ENCODE peak calls at places on chromosome 5, in seven cellular contexts. M is HepG2, G is astrocyte of the spinal cord, R is IMR-90, J is body of pancreas, W is fibroblast of the aortic adventitia, F is fibroblast of lung. B is an unnamed sample.
A peak's percentile ranks its signal among the peaks of the same experiment; 100 is the strongest.

GRCh38 chr5:151924564-151925395 is at the start of gene GLRA1:
- DNase-seq in M (peak; percentile 24), G (peak; percentile 56), R (peak; percentile 31), J (peak; percentile 27), W (peak; percentile 42), F (peak; percentile 51), B (peak; percentile 2)

GRCh38 chr5:96402500-96402899 is 30.5 kb downstream of the PCSK1 start:
- DNase-seq in M (no peak), G (no peak), R (no peak), J (no peak), W (no peak), F (no peak), B (no peak)

GRCh38 chr5:65867509-65868195 is 58.7 kb upstream of the ERBIN start:
- DNase-seq in M (peak; percentile 58), G (no peak), R (peak; percentile 14), J (no peak), W (peak; percentile 7), F (peak; percentile 54), B (no peak)

GRCh38 chr5:148792649-148793048 is 33.8 kb upstream of the ADRB2 start:
- DNase-seq in M (no peak), G (no peak), R (no peak), J (no peak), W (no peak), F (no peak), B (no peak)

GRCh38 chr5:7852542-7852941 is 1.6 kb upstream of the CFAP90 start:
- DNase-seq in M (no peak), G (peak; percentile 11), R (peak; percentile 20), J (no peak), W (peak; percentile 36), F (peak; percentile 28), B (no peak)

GRCh38 chr5:141786700-141787099 is 91.5 kb downstream of the PCDH1 start:
- DNase-seq in M (no peak), G (no peak), R (no peak), J (no peak), W (no peak), F (no peak), B (no peak)

GRCh38 chr5:74054139-74054538 is 428.1 kb downstream of the ARHGEF28 start:
- DNase-seq in M (no peak), G (no peak), R (no peak), J (no peak), W (no peak), F (no peak), B (no peak)

GRCh38 chr5:135091286-135091685 is 57.3 kb upstream of the PITX1 start:
- DNase-seq in M (no peak), G (no peak), R (no peak), J (no peak), W (no peak), F (no peak), B (no peak)

GRCh38 chr5:13354611-13355010 is 589.9 kb downstream of the DNAH5 start:
- DNase-seq in M (no peak), G (peak; percentile 85), R (no peak), J (no peak), W (peak; percentile 25), F (peak; percentile 80), B (no peak)

GRCh38 chr5:56429110-56429561 is 196.0 kb upstream of the ANKRD55 start:
- DNase-seq in M (peak; percentile 47), G (no peak), R (no peak), J (peak; percentile 35), W (no peak), F (no peak), B (no peak)

GRCh38 chr5:55575815-55576583 is 41.2 kb upstream of the PLPP1 start:
- DNase-seq in M (peak; percentile 81), G (peak; percentile 48), R (peak; percentile 60), J (no peak), W (peak; percentile 92), F (peak; percentile 80), B (no peak)

GRCh38 chr5:146794326-146795029 is 84.1 kb downstream of the PPP2R2B start:
- DNase-seq in M (no peak), G (peak; percentile 22), R (no peak), J (no peak), W (no peak), F (peak; percentile 54), B (no peak)

GRCh38 chr5:69078921-69079537 is 14.8 kb upstream of the SLC30A5 start:
- DNase-seq in M (peak; percentile 24), G (no peak), R (no peak), J (peak; percentile 27), W (no peak), F (no peak), B (no peak)

GRCh38 chr5:123916331-123917121 is 404.5 kb downstream of the CSNK1G3 start:
- DNase-seq in M (no peak), G (peak; percentile 86), R (peak; percentile 65), J (no peak), W (peak; percentile 30), F (peak; percentile 95), B (peak; percentile 58)

GRCh38 chr5:56465757-56466127 is 232.6 kb upstream of the ANKRD55 start:
- DNase-seq in M (peak; percentile 36), G (no peak), R (peak; percentile 41), J (no peak), W (no peak), F (no peak), B (no peak)

GRCh38 chr5:179530069-179530998 is 20.0 kb upstream of the RUFY1 start:
- DNase-seq in M (no peak), G (no peak), R (no peak), J (peak; percentile 59), W (no peak), F (peak; percentile 27), B (no peak)

GRCh38 chr5:77491783-77492652 is at the start of gene WDR41:
- DNase-seq in M (peak; percentile 72), G (peak; percentile 96), R (peak; percentile 97), J (peak; percentile 92), W (peak; percentile 96), F (peak; percentile 96), B (peak; percentile 90)

GRCh38 chr5:172920447-172920849 is 38.8 kb upstream of the RPL26L1 start:
- DNase-seq in M (no peak), G (peak; percentile 100), R (peak; percentile 100), J (no peak), W (peak; percentile 97), F (peak; percentile 99), B (peak; percentile 96)

DNA sequence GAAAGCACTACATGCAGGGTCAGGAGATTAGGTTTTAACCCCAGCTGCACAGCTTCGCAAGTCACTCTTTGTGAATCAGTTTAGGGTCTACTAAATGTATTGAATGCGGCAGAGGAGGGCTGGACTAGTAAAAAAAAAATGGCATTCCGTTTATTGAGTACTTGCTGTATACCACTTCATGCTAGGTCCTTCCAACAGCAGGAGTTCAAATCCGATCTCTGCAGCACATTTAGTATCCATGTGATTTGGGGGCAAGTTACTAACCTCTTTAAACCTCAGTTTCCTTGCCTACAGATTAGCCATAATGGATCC is 204.4 kb downstream of the SNCAIP start:
- DNase-seq in M (no peak), G (no peak), R (no peak), J (no peak), W (no peak), F (no peak), B (no peak)
- H3K4me3 ChIP-seq in M (no peak overlapping the region), G (no peak overlapping the region), R (no peak overlapping the region), J (no peak overlapping the region), W (no peak overlapping the region), F (no peak overlapping the region), B (no peak overlapping the region)

DNA sequence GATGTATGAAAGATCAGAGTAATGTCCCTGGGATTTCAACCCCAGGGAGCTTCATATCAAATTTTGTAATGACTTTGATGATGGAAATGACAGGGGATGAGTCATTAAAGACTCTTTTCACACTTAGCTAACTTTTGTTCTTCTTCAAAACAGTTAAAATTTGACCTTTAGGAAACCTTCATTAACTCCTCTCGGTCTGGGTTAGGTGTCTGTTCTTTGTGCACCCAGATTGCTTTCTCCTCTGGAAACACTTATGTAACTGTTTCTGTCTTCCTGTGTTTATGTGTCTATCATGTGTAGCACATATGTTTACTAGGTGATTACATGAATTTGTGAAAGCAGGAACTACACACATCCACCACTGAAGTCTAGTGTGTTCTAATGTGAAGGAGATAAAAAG is 1.6 kb downstream of the SRFBP1 start:
- DNase-seq in M (no peak), G (no peak), R (no peak), J (no peak), W (no peak), F (no peak), B (no peak)
- H3K4me3 ChIP-seq in M (peak overlapping the region; percentile 80), G (no peak overlapping the region), R (no peak overlapping the region), J (no peak overlapping the region), W (peak overlapping the region; percentile 97), F (peak overlapping the region; percentile 93), B (no peak overlapping the region)

GRCh38 chr5:32233696-32234447 is 59.8 kb upstream of the GOLPH3 start:
- DNase-seq in M (peak; percentile 100), G (peak; percentile 88), R (peak; percentile 69), J (peak; percentile 89), W (peak; percentile 44), F (peak; percentile 89), B (peak; percentile 68)

GRCh38 chr5:32232441-32233219 is 58.5 kb upstream of the GOLPH3 start:
- DNase-seq in M (peak; percentile 64), G (peak; percentile 72), R (peak; percentile 63), J (peak; percentile 87), W (peak; percentile 81), F (peak; percentile 56), B (no peak)

GRCh38 chr5:32231929-32232328 is 57.8 kb upstream of the GOLPH3 start:
- DNase-seq in M (no peak), G (no peak), R (no peak), J (peak; percentile 11), W (no peak), F (no peak), B (no peak)

GRCh38 chr5:32231241-32231640 is 57.1 kb upstream of the GOLPH3 start:
- DNase-seq in M (no peak), G (no peak), R (no peak), J (peak; percentile 20), W (no peak), F (no peak), B (no peak)

GRCh38 chr5:32233220-32233695 is 59.1 kb upstream of the GOLPH3 start:
- DNase-seq in M (no peak), G (peak; percentile 39), R (no peak), J (peak; percentile 61), W (no peak), F (no peak), B (no peak)
- H3K4me3 ChIP-seq in M (no peak overlapping the region), G (no peak overlapping the region), R (no peak overlapping the region), J (no peak overlapping the region), W (no peak overlapping the region), F (no peak overlapping the region), B (no peak overlapping the region)

GRCh38 chr5:107157811-107158210 is 512.9 kb downstream of the EFNA5 start:
- DNase-seq in M (no peak), G (no peak), R (no peak), J (no peak), W (no peak), F (no peak), B (no peak)

GRCh38 chr5:107154598-107154997 is 516.1 kb downstream of the EFNA5 start:
- DNase-seq in M (no peak), G (no peak), R (no peak), J (no peak), W (no peak), F (no peak), B (no peak)

GRCh38 chr5:107153304-107153703 is 517.4 kb downstream of the EFNA5 start:
- DNase-seq in M (no peak), G (no peak), R (no peak), J (peak; percentile 6), W (no peak), F (peak; percentile 4), B (no peak)

DNA sequence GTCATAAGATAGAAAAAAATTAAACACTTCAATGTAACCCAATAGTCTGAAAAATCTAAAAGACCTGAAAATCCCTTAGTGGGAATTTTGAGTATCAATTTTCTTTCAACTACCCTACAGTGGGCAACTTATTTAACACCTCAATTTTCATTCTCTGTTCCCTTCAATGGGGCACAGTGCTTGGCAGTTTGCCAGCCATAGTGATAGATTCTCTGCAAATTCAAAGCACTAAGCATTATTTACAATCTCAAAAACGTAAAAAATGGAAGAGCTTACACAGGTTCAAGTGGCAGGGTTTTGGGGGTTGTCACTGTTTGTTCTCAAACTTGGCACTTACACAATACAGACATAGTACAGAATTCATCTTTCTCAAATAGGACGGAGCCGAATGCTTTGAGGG is 515.1 kb downstream of the EFNA5 start:
- DNase-seq in M (no peak), G (no peak), R (no peak), J (no peak), W (no peak), F (no peak), B (no peak)
- H3K4me3 ChIP-seq in M (no peak overlapping the region), G (no peak overlapping the region), R (no peak overlapping the region), J (no peak overlapping the region), W (no peak overlapping the region), F (no peak overlapping the region), B (no peak overlapping the region)

B was measured in skeletal muscle cell.